ENCODE peak calls at places on chromosomes 5 and 9, in four cellular contexts. One of them, this sample, is unnamed.

GRCh38 chr9:121034529-121034928 is 15.5 kb downstream of the C5 start:
- DNase-seq in K562: no peak
- DNase-seq in HepG2: no peak
- DNase-seq in SK-N-SH: no peak
- DNase-seq in this sample: no peak

GRCh38 chr9:34139477-34140146 is 13.1 kb upstream of the DCAF12 start:
- DNase-seq in HepG2: peak; percentile 53
- DNase-seq in SK-N-SH: peak; percentile 70
- DNase-seq in K562: peak; percentile 62
- DNase-seq in this sample: peak; percentile 41

GRCh38 chr9:137554349-137554748 is 2.7 kb downstream of the MRPL41 start:
- DNase-seq in K562: no peak
- DNase-seq in SK-N-SH: no peak
- DNase-seq in HepG2: no peak
- DNase-seq in this sample: no peak

GRCh38 chr5:77846422-77847128 is 70.4 kb upstream of the TBCA start:
- DNase-seq in SK-N-SH: peak; percentile 27
- DNase-seq in K562: no peak
- DNase-seq in HepG2: no peak
- DNase-seq in this sample: no peak

GRCh38 chr9:112042769-112043168 is 132.3 kb downstream of the SUSD1 start:
- DNase-seq in SK-N-SH: no peak
- DNase-seq in K562: no peak
- DNase-seq in HepG2: no peak
- DNase-seq in this sample: no peak

GRCh38 chr9:116594552-116594951 is 92.6 kb upstream of the TRIM32 start:
- DNase-seq in K562: no peak
- DNase-seq in HepG2: no peak
- DNase-seq in SK-N-SH: no peak
- DNase-seq in this sample: peak; percentile 26

GRCh38 chr5:69502375-69503143 is 10.0 kb downstream of the OCLN start:
- DNase-seq in SK-N-SH: no peak
- DNase-seq in K562: no peak
- DNase-seq in HepG2: peak; percentile 46
- DNase-seq in this sample: no peak

GRCh38 chr9:8816361-8816760 is 1016.8 kb upstream of the DMAC1 start:
- DNase-seq in HepG2: no peak
- DNase-seq in SK-N-SH: peak; percentile 2
- DNase-seq in K562: no peak
- DNase-seq in this sample: no peak

GRCh38 chr5:79621056-79621455 is 8.8 kb downstream of the TENT2 start:
- DNase-seq in HepG2: no peak
- DNase-seq in K562: no peak
- DNase-seq in SK-N-SH: no peak
- DNase-seq in this sample: no peak

GRCh38 chr9:107833295-107833694 is 343.7 kb upstream of the KLF4 start:
- DNase-seq in HepG2: no peak
- DNase-seq in SK-N-SH: no peak
- DNase-seq in K562: no peak
- DNase-seq in this sample: no peak

GRCh38 chr5:109215040-109215439 is 194.7 kb downstream of the PJA2 start:
- DNase-seq in K562: no peak
- DNase-seq in HepG2: peak; percentile 15
- DNase-seq in SK-N-SH: no peak
- DNase-seq in this sample: no peak

GRCh38 chr9:98839724-98840123 is 32.3 kb downstream of the GALNT12 start:
- DNase-seq in HepG2: no peak
- DNase-seq in K562: no peak
- DNase-seq in SK-N-SH: no peak
- DNase-seq in this sample: no peak

GRCh38 chr5:93510626-93511420 is 70.2 kb downstream of the NR2F1-AS1 start:
- DNase-seq in HepG2: no peak
- DNase-seq in SK-N-SH: no peak
- DNase-seq in K562: no peak
- DNase-seq in this sample: no peak

GRCh38 chr5:32504923-32505596 is 60.5 kb upstream of the ZFR start:
- DNase-seq in K562: peak; percentile 44
- DNase-seq in SK-N-SH: peak; percentile 86
- DNase-seq in HepG2: no peak
- DNase-seq in this sample: no peak

GRCh38 chr5:58188287-58188651 is 271.6 kb downstream of the PLK2 start:
- DNase-seq in HepG2: peak; percentile 29
- DNase-seq in SK-N-SH: no peak
- DNase-seq in K562: no peak
- DNase-seq in this sample: peak; percentile 55

GRCh38 chr5:90570034-90570433 is 11.4 kb downstream of the ADGRV1 start:
- DNase-seq in SK-N-SH: no peak
- DNase-seq in K562: no peak
- DNase-seq in HepG2: no peak
- DNase-seq in this sample: no peak

GRCh38 chr5:121251954-121252353 is 599.7 kb upstream of the FTMT start:
- DNase-seq in HepG2: peak; percentile 10
- DNase-seq in K562: no peak
- DNase-seq in SK-N-SH: no peak
- DNase-seq in this sample: peak; percentile 40

GRCh38 chr5:61307611-61308010 is 24.4 kb upstream of the ZSWIM6 start:
- DNase-seq in HepG2: no peak
- DNase-seq in SK-N-SH: no peak
- DNase-seq in K562: no peak
- DNase-seq in this sample: no peak

GRCh38 chr5:61306531-61307195 is 25.4 kb upstream of the ZSWIM6 start:
- DNase-seq in HepG2: no peak
- DNase-seq in K562: no peak
- DNase-seq in SK-N-SH: no peak
- DNase-seq in this sample: no peak

GRCh38 chr5:61307196-61307590 is 24.9 kb upstream of the ZSWIM6 start:
- DNase-seq in HepG2: no peak
- DNase-seq in K562: no peak
- DNase-seq in SK-N-SH: no peak
- DNase-seq in this sample: no peak

GRCh38 chr5:61309115-61309514 is 22.9 kb upstream of the ZSWIM6 start:
- DNase-seq in K562: no peak
- DNase-seq in HepG2: no peak
- DNase-seq in SK-N-SH: no peak
- DNase-seq in this sample: no peak

GRCh38 chr5:61308699-61309098 is 23.4 kb upstream of the ZSWIM6 start:
- DNase-seq in K562: no peak
- DNase-seq in HepG2: no peak
- DNase-seq in SK-N-SH: no peak
- DNase-seq in this sample: no peak
- TF ChIP-seq ELF1 in K562: no peak
- TF ChIP-seq ELF1 in HepG2: no peak
- TF ChIP-seq ELF1 in SK-N-SH: no peak
- TF ChIP-seq ELF1 in this sample: no peak

GRCh38 chr9:71743884-71744283 is 24.4 kb downstream of the CEMIP2 start:
- DNase-seq in SK-N-SH: no peak
- DNase-seq in HepG2: no peak
- DNase-seq in K562: no peak
- DNase-seq in this sample: no peak

GRCh38 chr9:71742703-71743102 is 25.6 kb downstream of the CEMIP2 start:
- DNase-seq in HepG2: no peak
- DNase-seq in SK-N-SH: no peak
- DNase-seq in K562: no peak
- DNase-seq in this sample: no peak

GRCh38 chr9:71743217-71743705 is 25.1 kb downstream of the CEMIP2 start:
- DNase-seq in HepG2: no peak
- DNase-seq in K562: no peak
- DNase-seq in SK-N-SH: no peak
- DNase-seq in this sample: no peak

GRCh38 chr9:71740199-71740598 is 28.1 kb downstream of the CEMIP2 start:
- DNase-seq in SK-N-SH: no peak
- DNase-seq in HepG2: no peak
- DNase-seq in K562: no peak
- DNase-seq in this sample: no peak

DNA sequence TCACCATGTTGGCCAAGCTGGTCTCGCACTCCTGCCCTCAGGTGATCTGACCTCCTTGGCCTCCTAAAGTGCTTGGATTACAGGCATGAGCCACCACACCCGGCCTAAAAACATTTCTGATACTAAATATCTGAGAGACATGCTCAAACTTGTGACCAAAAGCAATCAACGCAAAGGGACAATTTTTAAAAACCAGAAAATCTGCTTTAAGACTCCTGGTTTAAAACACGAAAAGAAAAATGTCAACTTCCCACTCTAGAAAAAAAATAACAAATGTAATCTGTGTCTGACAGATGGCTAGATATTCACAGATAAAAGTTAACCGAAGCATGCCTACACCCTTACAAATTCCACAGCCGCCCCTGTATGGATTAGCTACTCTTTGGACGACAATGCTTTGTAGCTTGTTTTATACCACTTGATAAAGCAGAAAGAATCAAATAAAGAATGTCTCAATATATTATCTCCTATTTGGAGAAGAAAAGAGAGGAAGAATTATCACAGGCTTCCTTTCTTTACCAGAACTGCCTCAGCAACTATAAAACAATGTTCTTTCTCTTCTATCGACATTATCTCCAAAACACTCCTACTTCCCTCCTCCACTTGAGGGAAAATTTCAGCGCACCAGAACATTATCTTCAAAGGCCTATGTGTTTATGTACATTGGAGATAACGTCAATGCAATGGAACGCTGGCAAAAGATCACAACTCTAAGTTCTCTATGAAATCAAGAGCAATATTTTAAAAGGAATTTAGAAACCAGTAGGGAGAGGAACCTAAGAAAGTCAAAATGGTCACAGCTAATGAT is 26.3 kb downstream of the CEMIP2 start:
- DNase-seq in SK-N-SH: no peak
- DNase-seq in K562: peak; percentile 82
- DNase-seq in HepG2: peak; percentile 94
- DNase-seq in this sample: no peak
- TF ChIP-seq ELF1 in SK-N-SH: no peak
- TF ChIP-seq ELF1 in K562: no peak
- TF ChIP-seq ELF1 in HepG2: no peak
- TF ChIP-seq ELF1 in this sample: no peak

GRCh38 chr9:77725820-77726219 is 77.7 kb upstream of the GNA14 start:
- DNase-seq in SK-N-SH: no peak
- DNase-seq in K562: no peak
- DNase-seq in HepG2: no peak
- DNase-seq in this sample: no peak

GRCh38 chr9:77729177-77729576 is 81.1 kb upstream of the GNA14 start:
- DNase-seq in HepG2: no peak
- DNase-seq in K562: no peak
- DNase-seq in SK-N-SH: no peak
- DNase-seq in this sample: no peak

GRCh38 chr9:77725051-77725702 is 77.1 kb upstream of the GNA14 start:
- DNase-seq in SK-N-SH: no peak
- DNase-seq in HepG2: no peak
- DNase-seq in K562: no peak
- DNase-seq in this sample: no peak

GRCh38 chr9:77726289-77726688 is 78.2 kb upstream of the GNA14 start:
- DNase-seq in K562: no peak
- DNase-seq in SK-N-SH: no peak
- DNase-seq in HepG2: no peak
- DNase-seq in this sample: no peak

DNA sequence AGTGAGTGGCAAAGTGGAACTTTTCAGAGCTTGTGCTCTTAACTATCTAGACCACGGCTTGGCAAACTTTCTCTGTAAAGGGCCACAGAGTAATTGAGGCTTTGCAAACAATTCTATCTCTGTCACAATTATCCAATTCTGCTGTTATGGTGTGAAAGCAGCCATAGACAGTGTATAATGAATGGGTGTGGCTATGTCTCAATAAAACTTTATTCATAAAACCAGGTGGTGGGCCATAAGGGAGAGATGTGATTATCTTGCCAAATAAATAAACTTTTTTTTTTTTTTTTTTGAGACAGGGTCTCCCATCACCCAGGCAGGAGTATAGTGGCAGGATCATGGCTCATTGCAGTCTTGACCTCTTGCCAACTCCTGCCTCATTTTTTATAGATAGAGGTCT is 78.7 kb upstream of the GNA14 start:
- DNase-seq in SK-N-SH: no peak
- DNase-seq in HepG2: no peak
- DNase-seq in K562: no peak
- DNase-seq in this sample: no peak
- TF ChIP-seq ELF1 in SK-N-SH: no peak
- TF ChIP-seq ELF1 in HepG2: no peak
- TF ChIP-seq ELF1 in K562: no peak
- TF ChIP-seq ELF1 in this sample: no peak

DNA sequence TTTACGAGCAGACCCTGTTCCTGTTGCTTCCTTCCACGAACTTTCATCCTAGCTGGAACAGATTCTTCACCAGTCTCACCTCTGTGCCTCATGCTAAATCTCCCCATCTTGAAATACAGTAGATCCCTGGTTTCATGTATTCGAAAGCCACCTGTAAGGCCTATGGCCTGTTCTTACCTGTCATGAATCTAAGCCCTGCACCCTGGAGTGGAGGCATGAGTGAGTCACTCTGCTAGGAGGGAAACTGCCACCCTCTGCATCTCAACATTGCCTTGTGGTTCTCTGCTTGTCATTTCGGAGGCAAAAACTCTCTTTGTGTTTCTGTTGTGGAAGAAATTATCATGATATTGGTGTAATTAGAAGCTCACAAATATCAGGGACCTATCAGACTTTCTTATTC is 320.0 kb downstream of the ENC1 start:
- DNase-seq in K562: no peak
- DNase-seq in HepG2: no peak
- DNase-seq in SK-N-SH: no peak
- DNase-seq in this sample: no peak
- TF ChIP-seq ELF1 in K562: no peak
- TF ChIP-seq ELF1 in HepG2: no peak
- TF ChIP-seq ELF1 in SK-N-SH: no peak
- TF ChIP-seq ELF1 in this sample: no peak

DNA sequence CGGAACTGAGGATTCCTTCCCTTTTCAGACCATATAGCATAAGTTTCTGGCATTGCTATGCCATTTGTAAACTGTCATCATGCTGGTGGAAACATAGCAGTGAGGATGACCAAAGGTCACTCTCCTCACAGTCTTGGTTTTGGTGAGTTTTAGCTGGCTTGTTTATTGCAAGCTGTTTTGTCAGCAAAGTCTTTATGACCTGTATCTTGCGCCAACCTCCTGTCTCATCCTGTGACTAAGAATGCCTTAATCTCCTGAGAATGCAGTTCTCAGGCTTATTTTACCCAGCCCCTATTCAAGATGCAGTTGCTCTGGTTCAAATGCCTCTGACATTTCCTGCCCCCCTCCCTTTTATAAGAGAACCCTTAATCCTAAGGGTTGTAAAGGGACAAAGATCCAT is 26.7 kb upstream of the GRIA1 start:
- DNase-seq in HepG2: no peak
- DNase-seq in SK-N-SH: no peak
- DNase-seq in K562: no peak
- DNase-seq in this sample: no peak
- TF ChIP-seq ELF1 in HepG2: no peak
- TF ChIP-seq ELF1 in SK-N-SH: no peak
- TF ChIP-seq ELF1 in K562: no peak
- TF ChIP-seq ELF1 in this sample: no peak

DNA sequence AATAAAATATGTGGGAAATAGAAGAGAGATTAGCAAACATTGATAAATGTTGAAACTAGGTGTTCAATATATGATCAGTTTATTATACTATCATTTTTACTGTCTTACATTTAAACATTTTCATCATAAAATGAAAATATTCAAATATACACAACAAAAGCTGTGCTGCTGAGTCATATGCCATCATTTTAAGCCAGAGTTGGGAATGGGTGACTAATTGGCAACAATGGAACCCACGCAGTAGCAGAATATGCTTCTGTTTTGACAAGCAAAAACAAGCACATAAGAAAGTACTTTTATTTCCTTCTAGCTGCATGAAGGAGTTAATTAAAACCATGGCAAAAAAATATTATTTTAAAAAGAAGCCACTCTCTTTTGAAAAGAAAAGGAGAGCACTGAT is 340.0 kb upstream of the EDIL3 start:
- DNase-seq in K562: no peak
- DNase-seq in SK-N-SH: no peak
- DNase-seq in HepG2: no peak
- DNase-seq in this sample: no peak
- TF ChIP-seq ELF1 in K562: no peak
- TF ChIP-seq ELF1 in SK-N-SH: no peak
- TF ChIP-seq ELF1 in HepG2: no peak
- TF ChIP-seq ELF1 in this sample: no peak

This sample was measured in HCT116.